ENCODE peak calls at places on chromosomes 1 and 21, in eight cellular contexts. One of them, this sample, is unnamed.

GRCh38 chr21:45894107-45894810 is 87.3 kb upstream of the COL6A1 start:
- DNase-seq in endodermal cell: no peak
- DNase-seq in GM12878: no peak
- DNase-seq in kidney: no peak
- DNase-seq in esophagus muscularis mucosa: no peak
- DNase-seq in PC-3: peak
- DNase-seq in fibroblast of lung: peak
- DNase-seq in transverse colon: peak
- DNase-seq in this sample: peak

GRCh38 chr21:35202431-35202830 is 153.3 kb upstream of the RUNX1 start:
- DNase-seq in GM12878: no peak
- DNase-seq in endodermal cell: no peak
- DNase-seq in kidney: no peak
- DNase-seq in fibroblast of lung: peak
- DNase-seq in esophagus muscularis mucosa: no peak
- DNase-seq in transverse colon: no peak
- DNase-seq in PC-3: peak
- DNase-seq in this sample: no peak

GRCh38 chr1:116326486-116326885 is 46.6 kb upstream of the ATP1A1 start:
- DNase-seq in GM12878: no peak
- DNase-seq in fibroblast of lung: no peak
- DNase-seq in PC-3: no peak
- DNase-seq in esophagus muscularis mucosa: no peak
- DNase-seq in transverse colon: no peak
- DNase-seq in kidney: no peak
- DNase-seq in endodermal cell: no peak
- DNase-seq in this sample: no peak

GRCh38 chr1:15932612-15933011 is 43.3 kb downstream of the ZBTB17 start:
- DNase-seq in esophagus muscularis mucosa: no peak
- DNase-seq in endodermal cell: no peak
- DNase-seq in PC-3: no peak
- DNase-seq in fibroblast of lung: no peak
- DNase-seq in transverse colon: no peak
- DNase-seq in kidney: peak
- DNase-seq in GM12878: no peak
- DNase-seq in this sample: no peak

GRCh38 chr21:25867041-25867440 is 132.3 kb downstream of the GABPA start:
- DNase-seq in PC-3: no peak
- DNase-seq in kidney: no peak
- DNase-seq in endodermal cell: no peak
- DNase-seq in esophagus muscularis mucosa: no peak
- DNase-seq in transverse colon: no peak
- DNase-seq in GM12878: no peak
- DNase-seq in fibroblast of lung: no peak
- DNase-seq in this sample: no peak

GRCh38 chr1:53987880-53988279 is 30.1 kb downstream of the LDLRAD1 start:
- DNase-seq in kidney: no peak
- DNase-seq in esophagus muscularis mucosa: no peak
- DNase-seq in transverse colon: no peak
- DNase-seq in GM12878: no peak
- DNase-seq in endodermal cell: no peak
- DNase-seq in fibroblast of lung: peak
- DNase-seq in PC-3: no peak
- DNase-seq in this sample: no peak

GRCh38 chr1:181423301-181423918 is 59.9 kb upstream of the CACNA1E start:
- DNase-seq in kidney: no peak
- DNase-seq in transverse colon: peak
- DNase-seq in PC-3: peak
- DNase-seq in esophagus muscularis mucosa: no peak
- DNase-seq in fibroblast of lung: peak
- DNase-seq in endodermal cell: peak
- DNase-seq in GM12878: no peak
- DNase-seq in this sample: no peak

GRCh38 chr21:45950740-45951515 is 30.6 kb upstream of the COL6A1 start:
- DNase-seq in endodermal cell: no peak
- DNase-seq in GM12878: no peak
- DNase-seq in PC-3: peak
- DNase-seq in esophagus muscularis mucosa: no peak
- DNase-seq in fibroblast of lung: peak
- DNase-seq in transverse colon: peak
- DNase-seq in kidney: no peak
- DNase-seq in this sample: no peak

GRCh38 chr1:205528446-205528886 is 24.0 kb downstream of the CDK18 start:
- DNase-seq in endodermal cell: no peak
- DNase-seq in GM12878: no peak
- DNase-seq in PC-3: no peak
- DNase-seq in kidney: no peak
- DNase-seq in esophagus muscularis mucosa: no peak
- DNase-seq in transverse colon: no peak
- DNase-seq in fibroblast of lung: no peak
- DNase-seq in this sample: no peak

GRCh38 chr1:191969287-191969686 is 189.0 kb upstream of the RGS18 start:
- DNase-seq in fibroblast of lung: no peak
- DNase-seq in kidney: no peak
- DNase-seq in PC-3: no peak
- DNase-seq in transverse colon: no peak
- DNase-seq in endodermal cell: no peak
- DNase-seq in esophagus muscularis mucosa: no peak
- DNase-seq in GM12878: no peak
- DNase-seq in this sample: no peak

GRCh38 chr1:115647507-115647906 is 5.7 kb downstream of the VANGL1 start:
- DNase-seq in transverse colon: no peak
- DNase-seq in esophagus muscularis mucosa: no peak
- DNase-seq in GM12878: no peak
- DNase-seq in fibroblast of lung: no peak
- DNase-seq in endodermal cell: peak
- DNase-seq in PC-3: no peak
- DNase-seq in kidney: no peak
- DNase-seq in this sample: no peak

GRCh38 chr1:106494646-106495045 is 561.8 kb upstream of the PRMT6 start:
- DNase-seq in kidney: no peak
- DNase-seq in transverse colon: no peak
- DNase-seq in fibroblast of lung: no peak
- DNase-seq in GM12878: no peak
- DNase-seq in PC-3: no peak
- DNase-seq in endodermal cell: no peak
- DNase-seq in esophagus muscularis mucosa: no peak
- DNase-seq in this sample: no peak

GRCh38 chr1:160637821-160638539 is 8.9 kb downstream of the SLAMF1 start:
- DNase-seq in esophagus muscularis mucosa: no peak
- DNase-seq in transverse colon: no peak
- DNase-seq in GM12878: no peak
- DNase-seq in kidney: no peak
- DNase-seq in fibroblast of lung: no peak
- DNase-seq in endodermal cell: no peak
- DNase-seq in PC-3: no peak
- DNase-seq in this sample: no peak

GRCh38 chr1:171901245-171901644 is 59.9 kb downstream of the DNM3 start:
- DNase-seq in esophagus muscularis mucosa: no peak
- DNase-seq in endodermal cell: no peak
- DNase-seq in PC-3: peak
- DNase-seq in fibroblast of lung: no peak
- DNase-seq in transverse colon: no peak
- DNase-seq in kidney: no peak
- DNase-seq in GM12878: no peak
- DNase-seq in this sample: no peak

DNA sequence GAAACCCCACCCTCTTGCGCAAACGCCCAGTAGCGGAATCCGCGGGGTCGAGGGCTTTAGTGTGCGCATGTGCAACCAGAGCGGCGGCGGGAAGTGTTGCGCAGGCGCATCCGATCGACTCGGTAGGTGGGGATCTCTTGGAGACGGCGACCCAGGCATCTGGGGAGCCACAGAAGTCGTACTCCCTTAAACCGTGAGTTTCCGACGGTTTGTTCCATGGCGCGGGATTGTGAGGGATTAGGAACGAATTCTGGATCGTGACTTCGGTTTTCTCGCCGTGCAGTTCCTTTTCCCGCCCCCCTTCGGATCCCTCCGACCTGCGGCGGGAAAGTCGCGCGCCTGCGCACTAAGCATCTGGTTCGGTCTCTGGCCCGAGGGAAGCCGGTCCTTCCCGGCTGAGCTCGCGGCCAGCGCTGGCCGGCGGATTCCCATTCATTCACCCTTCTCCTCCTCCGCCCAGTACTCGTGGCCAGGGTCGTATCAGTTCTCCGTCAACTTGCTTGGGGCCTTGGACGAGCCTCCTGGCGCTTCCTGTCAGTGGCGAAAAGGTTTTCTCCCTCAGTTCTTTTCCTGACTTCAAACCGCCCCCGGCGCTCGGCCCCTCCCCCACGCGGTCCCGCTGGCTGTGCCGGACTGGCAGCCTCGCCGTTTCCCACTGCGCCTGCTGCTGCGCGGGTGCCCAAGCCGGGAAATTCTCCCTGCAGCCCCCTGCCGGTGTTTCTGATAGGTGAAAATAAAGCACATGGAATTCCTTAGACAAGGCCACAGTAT is at the start of gene CDC7:
- DNase-seq in PC-3: peak
- DNase-seq in endodermal cell: peak
- DNase-seq in fibroblast of lung: peak
- DNase-seq in transverse colon: peak
- DNase-seq in GM12878: peak
- DNase-seq in esophagus muscularis mucosa: peak
- DNase-seq in kidney: peak
- DNase-seq in this sample: peak
- TF ChIP-seq CTCF in PC-3: peak
- TF ChIP-seq CTCF in endodermal cell: peak
- TF ChIP-seq CTCF in fibroblast of lung: peak
- TF ChIP-seq CTCF in transverse colon: no peak
- TF ChIP-seq CTCF in GM12878: peak
- TF ChIP-seq CTCF in esophagus muscularis mucosa: peak
- TF ChIP-seq CTCF in kidney: peak
- TF ChIP-seq CTCF in this sample: peak

GRCh38 chr1:19862944-19863343 is 19.3 kb upstream of the OTUD3 start:
- DNase-seq in GM12878: no peak
- DNase-seq in fibroblast of lung: no peak
- DNase-seq in PC-3: no peak
- DNase-seq in endodermal cell: no peak
- DNase-seq in transverse colon: no peak
- DNase-seq in esophagus muscularis mucosa: no peak
- DNase-seq in kidney: no peak
- DNase-seq in this sample: no peak

GRCh38 chr1:19864304-19865160 is 17.7 kb upstream of the OTUD3 start:
- DNase-seq in transverse colon: no peak
- DNase-seq in PC-3: no peak
- DNase-seq in GM12878: no peak
- DNase-seq in esophagus muscularis mucosa: no peak
- DNase-seq in kidney: no peak
- DNase-seq in endodermal cell: no peak
- DNase-seq in fibroblast of lung: no peak
- DNase-seq in this sample: no peak

GRCh38 chr1:19861842-19862530 is 20.2 kb upstream of the OTUD3 start:
- DNase-seq in PC-3: peak
- DNase-seq in transverse colon: no peak
- DNase-seq in kidney: no peak
- DNase-seq in GM12878: no peak
- DNase-seq in fibroblast of lung: no peak
- DNase-seq in endodermal cell: no peak
- DNase-seq in esophagus muscularis mucosa: no peak
- DNase-seq in this sample: no peak

GRCh38 chr1:19866029-19866428 is 16.2 kb upstream of the OTUD3 start:
- DNase-seq in transverse colon: no peak
- DNase-seq in GM12878: no peak
- DNase-seq in kidney: no peak
- DNase-seq in esophagus muscularis mucosa: no peak
- DNase-seq in endodermal cell: no peak
- DNase-seq in fibroblast of lung: no peak
- DNase-seq in PC-3: peak
- DNase-seq in this sample: no peak

GRCh38 chr1:19863804-19864203 is 18.4 kb upstream of the OTUD3 start:
- DNase-seq in fibroblast of lung: peak
- DNase-seq in transverse colon: no peak
- DNase-seq in endodermal cell: no peak
- DNase-seq in PC-3: peak
- DNase-seq in esophagus muscularis mucosa: no peak
- DNase-seq in kidney: no peak
- DNase-seq in GM12878: no peak
- DNase-seq in this sample: no peak
- H3K27ac ChIP-seq in fibroblast of lung: no peak
- H3K27ac ChIP-seq in transverse colon: no peak
- H3K27ac ChIP-seq in endodermal cell: no peak
- H3K27ac ChIP-seq in PC-3: peak
- H3K27ac ChIP-seq in esophagus muscularis mucosa: no peak
- H3K27ac ChIP-seq in kidney: no peak
- H3K27ac ChIP-seq in GM12878: no peak
- H3K27ac ChIP-seq in this sample: no peak

DNA sequence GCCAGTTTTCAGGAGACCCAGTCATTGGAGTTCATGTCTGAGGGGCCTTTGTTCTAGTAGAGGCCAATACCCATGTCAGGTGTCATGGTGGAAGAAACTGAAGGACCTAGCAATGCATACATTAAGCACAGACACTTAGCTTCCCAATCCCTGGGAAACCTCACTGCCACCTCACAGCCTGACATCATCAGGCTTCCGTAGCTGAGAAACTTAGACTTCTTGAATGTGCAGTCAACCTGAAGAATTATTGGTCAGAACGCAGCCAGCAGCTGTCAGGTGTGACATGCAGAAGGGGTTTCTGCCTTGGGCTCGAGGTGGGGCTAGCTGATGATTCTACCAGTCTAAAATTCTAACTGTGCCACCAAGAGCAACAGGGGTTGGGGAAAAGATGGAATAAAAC is 1.9 kb upstream of the ITPKB start:
- DNase-seq in PC-3: no peak
- DNase-seq in endodermal cell: no peak
- DNase-seq in esophagus muscularis mucosa: no peak
- DNase-seq in fibroblast of lung: no peak
- DNase-seq in kidney: no peak
- DNase-seq in transverse colon: no peak
- DNase-seq in GM12878: no peak
- DNase-seq in this sample: no peak
- TF ChIP-seq CTCF in PC-3: no peak
- TF ChIP-seq CTCF in endodermal cell: no peak
- TF ChIP-seq CTCF in esophagus muscularis mucosa: no peak
- TF ChIP-seq CTCF in fibroblast of lung: no peak
- TF ChIP-seq CTCF in kidney: no peak
- TF ChIP-seq CTCF in transverse colon: no peak
- TF ChIP-seq CTCF in GM12878: no peak
- TF ChIP-seq CTCF in this sample: no peak

DNA sequence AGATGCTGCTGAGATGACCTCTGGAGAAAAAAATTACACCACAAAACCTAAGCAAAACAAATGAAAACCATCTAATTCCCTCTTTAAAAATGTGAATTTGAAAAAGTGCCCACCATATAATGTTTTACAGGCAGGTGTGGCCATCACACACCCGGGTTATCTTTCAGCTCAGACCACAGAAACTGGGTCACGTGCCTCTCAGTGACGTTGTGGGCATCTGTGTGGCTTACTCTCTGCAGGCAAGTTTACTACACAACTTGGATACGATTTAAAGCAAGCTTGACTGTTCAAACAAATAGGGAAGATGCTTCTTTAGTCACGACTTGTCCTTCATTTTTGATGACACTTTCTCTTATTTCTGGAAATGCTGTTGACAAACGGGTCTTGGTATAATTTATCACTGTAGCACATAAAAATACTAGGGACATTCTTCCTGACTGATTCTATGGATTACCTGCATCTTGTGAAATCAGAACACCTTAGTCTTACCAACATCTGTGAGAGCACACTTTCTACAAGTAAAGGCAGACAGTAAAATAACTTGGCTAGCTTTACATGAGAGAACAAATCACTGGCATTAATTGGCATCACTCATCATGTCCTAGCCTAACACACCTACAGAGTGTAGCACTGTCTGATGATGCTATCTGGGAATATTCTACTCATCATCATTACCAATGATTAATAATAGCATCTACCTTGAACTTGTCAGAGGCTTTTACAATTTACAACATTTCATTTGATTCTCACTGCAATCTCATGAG is 89.3 kb upstream of the EDEM3 start:
- DNase-seq in fibroblast of lung: no peak
- DNase-seq in kidney: no peak
- DNase-seq in endodermal cell: no peak
- DNase-seq in GM12878: peak
- DNase-seq in transverse colon: peak
- DNase-seq in esophagus muscularis mucosa: peak
- DNase-seq in PC-3: no peak
- DNase-seq in this sample: no peak
- H3K27ac ChIP-seq in fibroblast of lung: no peak
- H3K27ac ChIP-seq in kidney: no peak
- H3K27ac ChIP-seq in endodermal cell: no peak
- H3K27ac ChIP-seq in GM12878: no peak
- H3K27ac ChIP-seq in transverse colon: no peak
- H3K27ac ChIP-seq in esophagus muscularis mucosa: no peak
- H3K27ac ChIP-seq in PC-3: no peak
- H3K27ac ChIP-seq in this sample: no peak